ENCODE peak calls at places on chromosomes 2 and 18, in nine cellular contexts. D is right lobe of liver; X is progenitor cell of endocrine pancreas; K is NCI-H1105 treated with DMSO at 0.1 percent for 48 hours; A is hypothalamus; H is iris pigment epithelial cell; N is activated CD4-positive, alpha-beta T cell treated with anti-CD3 and anti-CD28 coated beads for 36 hours; R is effector CD4-positive, alpha-beta T cell; O is HCT116. V is an unnamed sample.

GRCh38 chr18:46393230-46393629 is 263.8 kb downstream of the LOXHD1 start:
- DNase-seq in K (no peak), O (no peak), X (no peak), R (no peak), H (no peak), D (no peak), N (peak), A (no peak), V (no peak)

GRCh38 chr2:240455227-240455718 is 19.8 kb downstream of the GPC1 start:
- DNase-seq in X (no peak), K (no peak), D (no peak), A (no peak), H (no peak), O (no peak), N (no peak), R (no peak), V (no peak)

GRCh38 chr2:151827564-151828142 is 568 bp downstream of the ARL5A start:
- DNase-seq in O (no peak), H (peak), A (no peak), K (peak), D (peak), N (peak), X (peak), R (no peak), V (peak)

GRCh38 chr2:44972771-44973535 is 31.5 kb downstream of the SIX3 start:
- DNase-seq in K (no peak), N (no peak), H (no peak), O (no peak), D (no peak), X (no peak), R (no peak), A (no peak), V (no peak)

GRCh38 chr2:42378415-42378814 is 17.4 kb upstream of the COX7A2L start:
- DNase-seq in X (no peak), D (no peak), K (no peak), R (no peak), H (no peak), A (no peak), O (no peak), N (no peak), V (no peak)

GRCh38 chr2:73156539-73157124 is 43.9 kb upstream of the RAB11FIP5 start:
- DNase-seq in H (peak), X (peak), D (peak), O (peak), K (no peak), N (peak), A (no peak), R (no peak), V (peak)

GRCh38 chr2:218419630-218420216 is 800 bp downstream of the VIL1 start:
- DNase-seq in K (no peak), D (no peak), N (no peak), O (no peak), X (no peak), R (no peak), A (no peak), H (no peak), V (no peak)

GRCh38 chr18:78123144-78123909 is 856.3 kb upstream of the SALL3 start:
- DNase-seq in K (no peak), R (no peak), H (no peak), A (no peak), D (no peak), N (no peak), X (no peak), O (no peak), V (no peak)

GRCh38 chr18:79283341-79283879 is 112.3 kb upstream of the NFATC1 start:
- DNase-seq in O (no peak), R (no peak), X (no peak), D (no peak), K (peak), N (no peak), A (no peak), H (no peak), V (no peak)

GRCh38 chr2:33412920-33413319 is 63.5 kb upstream of the RASGRP3 start:
- DNase-seq in N (peak), H (peak), O (peak), X (no peak), A (no peak), R (no peak), K (peak), D (no peak), V (peak)

V was measured in Kasumi-1.